ENCODE peak calls at places on chromosomes 1 and 21, in seven cellular contexts. One of them, this sample, is unnamed.

GRCh38 chr1:224544276-224544675 is 71.8 kb upstream of the CNIH3 start:
- DNase-seq in ovary: no peak
- DNase-seq in uterus: no peak
- DNase-seq in CD8-positive, alpha-beta T cell: no peak
- DNase-seq in neural crest cell: no peak
- DNase-seq in PC-3: no peak
- DNase-seq in AG09309: no peak
- DNase-seq in this sample: no peak

GRCh38 chr1:39779137-39779536 is 8.0 kb upstream of the OXCT2 start:
- DNase-seq in ovary: no peak
- DNase-seq in uterus: no peak
- DNase-seq in CD8-positive, alpha-beta T cell: no peak
- DNase-seq in neural crest cell: no peak
- DNase-seq in PC-3: no peak
- DNase-seq in AG09309: no peak
- DNase-seq in this sample: no peak

GRCh38 chr1:101738475-101738874 is 258.3 kb downstream of the OLFM3 start:
- DNase-seq in ovary: no peak
- DNase-seq in uterus: no peak
- DNase-seq in CD8-positive, alpha-beta T cell: no peak
- DNase-seq in neural crest cell: no peak
- DNase-seq in PC-3: peak; percentile 49
- DNase-seq in AG09309: peak; percentile 7
- DNase-seq in this sample: no peak

GRCh38 chr1:32351859-32352745 is 10.2 kb downstream of the FAM229A start:
- DNase-seq in ovary: peak; percentile 78
- DNase-seq in uterus: peak; percentile 66
- DNase-seq in CD8-positive, alpha-beta T cell: no peak
- DNase-seq in neural crest cell: no peak
- DNase-seq in PC-3: peak; percentile 32
- DNase-seq in AG09309: no peak
- DNase-seq in this sample: no peak

GRCh38 chr1:214120951-214121350 is 133.2 kb downstream of the PROX1 start:
- DNase-seq in ovary: no peak
- DNase-seq in uterus: no peak
- DNase-seq in CD8-positive, alpha-beta T cell: no peak
- DNase-seq in neural crest cell: no peak
- DNase-seq in PC-3: no peak
- DNase-seq in AG09309: no peak
- DNase-seq in this sample: no peak

GRCh38 chr1:29458737-29459550 is 222.6 kb downstream of the PTPRU start:
- DNase-seq in ovary: no peak
- DNase-seq in uterus: peak; percentile 5
- DNase-seq in CD8-positive, alpha-beta T cell: no peak
- DNase-seq in neural crest cell: no peak
- DNase-seq in PC-3: no peak
- DNase-seq in AG09309: no peak
- DNase-seq in this sample: no peak

GRCh38 chr1:45752014-45752413 is 1.6 kb upstream of the IPP start:
- DNase-seq in ovary: no peak
- DNase-seq in uterus: no peak
- DNase-seq in CD8-positive, alpha-beta T cell: no peak
- DNase-seq in neural crest cell: no peak
- DNase-seq in PC-3: no peak
- DNase-seq in AG09309: no peak
- DNase-seq in this sample: no peak

GRCh38 chr1:180933141-180933540 is 20.4 kb downstream of the KIAA1614 start:
- DNase-seq in ovary: no peak
- DNase-seq in uterus: no peak
- DNase-seq in CD8-positive, alpha-beta T cell: no peak
- DNase-seq in neural crest cell: no peak
- DNase-seq in PC-3: no peak
- DNase-seq in AG09309: no peak
- DNase-seq in this sample: no peak

GRCh38 chr1:74731399-74732052 is 1.3 kb downstream of the CRYZ start:
- DNase-seq in ovary: no peak
- DNase-seq in uterus: no peak
- DNase-seq in CD8-positive, alpha-beta T cell: no peak
- DNase-seq in neural crest cell: no peak
- DNase-seq in PC-3: peak; percentile 57
- DNase-seq in AG09309: no peak
- DNase-seq in this sample: peak; percentile 36

GRCh38 chr1:205434738-205435137 is 12.9 kb upstream of the LEMD1 start:
- DNase-seq in ovary: no peak
- DNase-seq in uterus: no peak
- DNase-seq in CD8-positive, alpha-beta T cell: no peak
- DNase-seq in neural crest cell: no peak
- DNase-seq in PC-3: no peak
- DNase-seq in AG09309: no peak
- DNase-seq in this sample: no peak

GRCh38 chr1:26831059-26831458 is 4.6 kb downstream of the ZDHHC18 start:
- DNase-seq in ovary: no peak
- DNase-seq in uterus: no peak
- DNase-seq in CD8-positive, alpha-beta T cell: no peak
- DNase-seq in neural crest cell: no peak
- DNase-seq in PC-3: no peak
- DNase-seq in AG09309: no peak
- DNase-seq in this sample: no peak

GRCh38 chr21:43312751-43313169 is 114.2 kb downstream of the SIK1 start:
- DNase-seq in ovary: no peak
- DNase-seq in uterus: no peak
- DNase-seq in CD8-positive, alpha-beta T cell: no peak
- DNase-seq in neural crest cell: no peak
- DNase-seq in PC-3: no peak
- DNase-seq in AG09309: no peak
- DNase-seq in this sample: peak; percentile 59

GRCh38 chr1:8822383-8823294 is 5.2 kb upstream of the RERE start:
- DNase-seq in ovary: no peak
- DNase-seq in uterus: peak; percentile 18
- DNase-seq in CD8-positive, alpha-beta T cell: no peak
- DNase-seq in neural crest cell: no peak
- DNase-seq in PC-3: peak; percentile 93
- DNase-seq in AG09309: peak; percentile 93
- DNase-seq in this sample: no peak

DNA sequence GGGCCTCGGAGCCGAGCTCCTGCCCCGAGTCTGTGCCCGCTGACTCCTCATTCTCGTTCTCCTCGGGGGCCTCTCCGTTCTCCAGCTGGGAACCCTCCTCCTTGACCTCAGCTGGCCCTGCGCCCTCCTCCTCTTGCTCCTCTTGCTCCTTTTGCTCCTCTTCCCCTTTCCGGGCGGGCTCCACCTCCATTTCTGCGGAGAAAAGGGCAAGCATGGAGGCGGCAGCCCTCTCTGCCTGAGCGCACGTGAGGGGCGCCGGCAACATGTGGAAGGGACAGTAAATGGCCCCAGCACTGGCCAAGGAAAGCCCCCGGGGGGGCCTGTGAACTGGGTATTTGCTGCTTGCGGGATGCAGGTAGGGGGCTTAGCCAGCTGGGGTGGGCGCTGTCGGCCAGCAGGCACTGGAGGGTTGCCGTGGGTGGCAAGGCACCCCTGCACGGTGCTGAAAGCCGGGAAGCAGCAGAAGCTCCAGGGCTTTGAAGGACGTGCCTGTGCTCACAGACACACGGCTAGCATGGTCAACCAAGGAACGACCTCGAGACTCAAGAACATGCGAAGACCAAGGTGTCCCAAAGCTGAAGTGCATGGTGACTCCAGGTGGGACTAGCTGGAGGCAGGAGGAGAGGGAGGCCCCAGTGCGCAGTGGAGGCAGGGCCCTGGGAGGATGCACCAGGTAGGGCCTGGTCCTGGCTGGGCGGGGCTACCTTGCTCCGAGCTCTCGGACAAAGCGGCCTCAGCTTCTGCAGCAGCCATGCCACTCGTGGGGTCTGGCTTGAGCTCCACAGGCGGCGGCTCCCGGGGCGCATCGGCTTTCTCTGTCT is 30.7 kb downstream of the ZBTB17 start:
- DNase-seq in ovary: peak; percentile 26
- DNase-seq in uterus: peak; percentile 17
- DNase-seq in CD8-positive, alpha-beta T cell: no peak
- DNase-seq in neural crest cell: no peak
- DNase-seq in PC-3: no peak
- DNase-seq in AG09309: no peak
- DNase-seq in this sample: peak; percentile 23
- TF ChIP-seq CTCF in ovary: no peak
- TF ChIP-seq CTCF in uterus: no peak
- TF ChIP-seq CTCF in CD8-positive, alpha-beta T cell: no peak
- TF ChIP-seq CTCF in neural crest cell: no peak
- TF ChIP-seq CTCF in PC-3: no peak
- TF ChIP-seq CTCF in AG09309: no peak
- TF ChIP-seq CTCF in this sample: no peak

DNA sequence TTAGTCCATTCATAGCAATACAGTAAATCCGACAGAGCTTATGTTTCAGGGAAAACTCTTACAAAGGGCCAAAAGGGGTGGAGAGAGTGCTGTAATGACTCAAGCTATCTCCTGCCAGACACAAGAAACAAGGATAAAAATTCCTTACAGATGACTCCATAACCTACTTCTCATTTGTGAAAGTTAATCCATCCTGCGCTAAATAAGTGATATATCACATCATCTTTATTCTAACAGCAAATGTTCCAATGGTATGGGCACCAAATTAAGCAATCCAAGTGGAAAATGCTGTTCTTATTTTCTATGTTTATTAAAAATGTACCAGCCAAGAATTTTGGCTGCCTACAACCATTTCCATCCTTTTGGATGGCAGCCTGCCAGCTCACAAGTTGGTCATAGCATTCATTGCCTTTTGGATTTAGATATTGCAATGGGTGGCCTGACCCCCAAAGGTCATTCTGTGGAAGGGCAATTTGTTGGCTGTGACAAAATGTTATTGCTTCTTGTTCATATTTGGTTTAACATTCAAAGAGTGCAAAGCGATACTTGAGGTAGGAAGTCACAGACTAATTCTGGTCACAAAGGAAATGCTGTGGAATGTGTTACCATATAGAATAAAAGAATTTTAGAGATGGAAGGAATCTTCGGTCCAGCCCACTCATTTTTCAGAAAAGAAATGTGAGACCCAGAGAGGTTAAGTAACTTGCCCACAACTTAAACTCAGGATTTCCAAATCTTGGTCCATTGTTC is 2.8 kb upstream of the ENAH start:
- DNase-seq in ovary: peak; percentile 64
- DNase-seq in uterus: peak; percentile 50
- DNase-seq in CD8-positive, alpha-beta T cell: no peak
- DNase-seq in neural crest cell: no peak
- DNase-seq in PC-3: peak; percentile 96
- DNase-seq in AG09309: peak; percentile 94
- DNase-seq in this sample: no peak
- TF ChIP-seq CTCF in ovary: no peak
- TF ChIP-seq CTCF in uterus: no peak
- TF ChIP-seq CTCF in CD8-positive, alpha-beta T cell: no peak
- TF ChIP-seq CTCF in neural crest cell: no peak
- TF ChIP-seq CTCF in PC-3: peak; percentile 47
- TF ChIP-seq CTCF in AG09309: no peak
- TF ChIP-seq CTCF in this sample: no peak

GRCh38 chr1:92079441-92079840 is 704 bp upstream of the BTBD8 start:
- DNase-seq in ovary: no peak
- DNase-seq in uterus: no peak
- DNase-seq in CD8-positive, alpha-beta T cell: no peak
- DNase-seq in neural crest cell: no peak
- DNase-seq in PC-3: no peak
- DNase-seq in AG09309: no peak
- DNase-seq in this sample: no peak

GRCh38 chr1:92076363-92076762 is 1.2 kb upstream of the SETSIP start:
- DNase-seq in ovary: no peak
- DNase-seq in uterus: no peak
- DNase-seq in CD8-positive, alpha-beta T cell: no peak
- DNase-seq in neural crest cell: no peak
- DNase-seq in PC-3: no peak
- DNase-seq in AG09309: no peak
- DNase-seq in this sample: no peak

GRCh38 chr1:92081031-92081430 is 886 bp downstream of the BTBD8 start:
- DNase-seq in ovary: no peak
- DNase-seq in uterus: no peak
- DNase-seq in CD8-positive, alpha-beta T cell: no peak
- DNase-seq in neural crest cell: no peak
- DNase-seq in PC-3: no peak
- DNase-seq in AG09309: no peak
- DNase-seq in this sample: no peak

GRCh38 chr1:92084651-92085050 is 4.5 kb downstream of the BTBD8 start:
- DNase-seq in ovary: no peak
- DNase-seq in uterus: no peak
- DNase-seq in CD8-positive, alpha-beta T cell: no peak
- DNase-seq in neural crest cell: no peak
- DNase-seq in PC-3: no peak
- DNase-seq in AG09309: no peak
- DNase-seq in this sample: no peak

DNA sequence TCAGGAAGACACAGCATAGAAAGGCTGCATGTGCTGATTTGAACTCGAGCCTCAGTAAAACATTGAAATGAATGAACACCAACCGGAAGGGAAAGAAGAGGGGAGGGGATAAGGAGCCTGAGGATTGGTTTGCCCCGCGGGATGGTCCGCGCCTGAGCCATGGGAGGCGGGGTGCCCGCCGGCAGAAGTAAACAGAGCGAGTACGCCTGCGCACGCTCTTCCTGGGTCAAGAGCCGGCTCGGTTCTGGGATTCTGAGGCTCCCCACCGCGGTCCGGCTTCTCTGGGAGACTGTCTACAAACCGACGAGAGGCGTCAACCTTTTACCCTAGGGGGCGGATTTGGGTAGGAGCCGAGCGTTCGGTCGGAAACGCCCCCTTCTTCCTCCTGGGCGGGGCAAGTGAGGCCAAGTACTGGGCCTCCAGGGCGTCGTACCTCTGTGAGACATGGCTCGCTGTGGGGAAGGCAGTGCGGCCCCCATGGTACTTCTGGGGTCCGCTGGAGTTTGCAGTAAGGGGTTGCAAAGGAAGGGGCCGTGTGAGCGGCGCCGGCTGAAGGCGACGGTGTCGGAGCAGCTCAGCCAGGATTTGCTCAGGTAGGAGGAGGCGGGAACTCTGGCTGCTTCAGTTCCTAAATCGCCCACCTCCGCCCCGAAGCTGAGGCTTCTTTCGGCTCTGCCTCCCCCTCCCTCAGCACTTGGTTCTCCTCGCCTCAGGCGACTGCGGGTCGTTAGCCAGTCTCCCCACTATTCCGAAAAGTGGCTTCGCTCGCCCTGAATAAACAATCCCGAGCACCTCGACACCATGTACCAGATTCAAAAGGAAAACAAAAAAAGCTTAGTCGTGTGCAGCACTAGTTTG is at the start of gene BTBD8:
- DNase-seq in ovary: peak; percentile 90
- DNase-seq in uterus: peak; percentile 87
- DNase-seq in CD8-positive, alpha-beta T cell: peak; percentile 90
- DNase-seq in neural crest cell: peak; percentile 59
- DNase-seq in PC-3: peak; percentile 75
- DNase-seq in AG09309: peak; percentile 20
- DNase-seq in this sample: peak; percentile 71
- TF ChIP-seq CTCF in ovary: no peak
- TF ChIP-seq CTCF in uterus: no peak
- TF ChIP-seq CTCF in CD8-positive, alpha-beta T cell: no peak
- TF ChIP-seq CTCF in neural crest cell: no peak
- TF ChIP-seq CTCF in PC-3: no peak
- TF ChIP-seq CTCF in AG09309: peak; percentile 15
- TF ChIP-seq CTCF in this sample: no peak

DNA sequence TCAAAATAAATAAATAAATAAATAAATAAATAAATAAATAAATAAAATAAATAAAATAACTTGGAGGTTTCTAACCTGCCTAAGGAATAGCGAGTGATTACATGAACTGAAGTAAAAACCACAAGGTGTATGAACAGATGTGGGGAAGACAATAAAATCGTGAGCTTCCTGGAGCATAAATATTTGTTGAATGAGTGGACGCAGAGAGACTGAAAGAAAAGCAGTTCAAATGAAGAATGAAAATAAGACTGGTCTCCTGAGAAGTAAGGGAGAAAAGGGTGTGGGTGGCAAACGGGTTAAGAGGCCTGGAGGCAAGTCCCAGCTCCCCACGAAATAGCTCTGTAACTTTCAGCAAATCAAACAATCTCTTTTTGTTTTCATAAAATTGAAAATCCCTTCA is 33.6 kb downstream of the CHML start:
- DNase-seq in ovary: no peak
- DNase-seq in uterus: no peak
- DNase-seq in CD8-positive, alpha-beta T cell: no peak
- DNase-seq in neural crest cell: no peak
- DNase-seq in PC-3: peak; percentile 99
- DNase-seq in AG09309: no peak
- DNase-seq in this sample: no peak
- TF ChIP-seq CTCF in ovary: no peak
- TF ChIP-seq CTCF in uterus: no peak
- TF ChIP-seq CTCF in CD8-positive, alpha-beta T cell: no peak
- TF ChIP-seq CTCF in neural crest cell: no peak
- TF ChIP-seq CTCF in PC-3: no peak
- TF ChIP-seq CTCF in AG09309: no peak
- TF ChIP-seq CTCF in this sample: no peak

This sample was measured in GM20000.